ENCODE peak calls at places on chromosomes 2 and 18, in four cellular contexts. B is H1, C is GM12878, E is HCT116. F is an unnamed sample.

GRCh38 chr2:98541489-98541888 is 66.8 kb downstream of the COA5 start:
- DNase-seq in C (no peak), B (no peak), E (no peak), F (no peak)

GRCh38 chr2:172200495-172201085 is 97.9 kb upstream of the DLX2 start:
- DNase-seq in B (peak; percentile 79), E (peak; percentile 49), C (no peak), F (peak; percentile 7)

GRCh38 chr18:10089881-10090280 is 176.1 kb downstream of the VAPA start:
- DNase-seq in C (no peak), B (no peak), E (no peak), F (no peak)

GRCh38 chr2:127508621-127509034 is 17.7 kb downstream of the IWS1 start:
- DNase-seq in B (no peak), E (peak; percentile 66), C (no peak), F (peak; percentile 1)

GRCh38 chr18:38539373-38539772 is 973.8 kb upstream of the CELF4 start:
- DNase-seq in C (no peak), B (no peak), E (no peak), F (no peak)

GRCh38 chr2:55247025-55247424 is 14.5 kb downstream of the RPS27A start:
- DNase-seq in C (no peak), E (no peak), B (no peak), F (no peak)

GRCh38 chr18:79522451-79523220 is 126.9 kb downstream of the NFATC1 start:
- DNase-seq in C (no peak), E (no peak), B (peak; percentile 46), F (no peak)

GRCh38 chr18:67876866-67877265 is 360.3 kb upstream of the DSEL start:
- DNase-seq in C (no peak), E (no peak), B (no peak), F (no peak)

GRCh38 chr2:108855194-108855593 is 68.6 kb downstream of the CCDC138 start:
- DNase-seq in B (no peak), C (no peak), E (no peak), F (peak; percentile 41)

GRCh38 chr18:63775166-63775730 is at the start of gene SERPINB7:
- DNase-seq in C (no peak), B (no peak), E (peak; percentile 10), F (no peak)

GRCh38 chr2:172999641-173000387 is 75.8 kb upstream of the MAP3K20 start:
- DNase-seq in E (no peak), B (no peak), C (no peak), F (no peak)

GRCh38 chr2:237291138-237291792 is 122.7 kb downstream of the COL6A3 start:
- DNase-seq in C (no peak), E (peak; percentile 89), B (no peak), F (peak; percentile 82)

GRCh38 chr18:32093106-32093511 is 1.4 kb downstream of the RNF138 start:
- DNase-seq in B (peak; percentile 68), E (no peak), C (no peak), F (no peak)

GRCh38 chr2:241768850-241769249 is 7.8 kb upstream of the GAL3ST2 start:
- DNase-seq in E (no peak), B (no peak), C (no peak), F (no peak)

GRCh38 chr2:110747522-110748488 is 15.4 kb downstream of the ACOXL start:
- DNase-seq in E (no peak), B (no peak), C (no peak), F (peak; percentile 21)

GRCh38 chr2:137229834-137230233 is 464.5 kb downstream of the THSD7B start:
- DNase-seq in C (no peak), E (no peak), B (no peak), F (no peak)

GRCh38 chr18:26656944-26657536 is 108.7 kb upstream of the KCTD1 start:
- DNase-seq in C (no peak), E (no peak), B (peak; percentile 82), F (peak; percentile 19)
- TF ChIP-seq JUND in C (no peak), E (no peak), B (no peak), F (no peak)

GRCh38 chr18:49656098-49656591 is 94.3 kb downstream of the LIPG start:
- DNase-seq in E (peak; percentile 97), C (no peak), B (no peak), F (no peak)
- TF ChIP-seq JUND in E (peak; percentile 97), C (no peak), B (no peak), F (no peak)

DNA sequence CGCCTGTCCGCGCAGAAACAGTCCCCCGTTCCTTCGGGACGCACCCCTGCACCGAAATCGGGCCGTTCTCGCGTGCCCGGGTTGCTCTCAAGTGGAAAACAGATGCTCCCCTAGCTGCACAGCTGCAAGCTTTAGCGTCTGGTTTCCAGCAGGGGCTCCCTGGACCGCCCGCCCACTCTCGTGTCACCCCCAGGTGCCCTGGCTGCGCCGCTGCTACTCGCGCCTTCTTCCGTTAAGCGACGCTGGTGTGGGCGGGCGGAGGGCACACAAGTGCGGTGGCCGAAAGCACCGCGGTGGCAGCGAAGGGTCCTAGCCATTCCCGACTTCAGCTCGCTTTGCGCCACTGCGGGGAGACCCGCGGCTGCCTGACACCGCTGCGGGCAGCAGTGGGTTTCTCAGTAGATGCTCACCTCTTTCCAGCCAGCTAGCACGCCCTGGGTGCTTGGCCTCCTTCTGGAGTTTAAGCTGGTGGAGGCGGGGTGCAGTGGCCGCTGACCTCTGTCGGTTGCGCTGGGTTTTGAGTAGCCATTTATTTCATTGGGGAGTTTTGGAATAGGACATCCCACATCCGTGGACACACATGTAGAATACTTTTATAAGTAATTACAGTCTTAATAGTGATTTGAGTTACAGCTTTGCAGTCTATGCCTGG is 806 bp downstream of the ZNF407 start:
- DNase-seq in B (peak; percentile 72), E (peak; percentile 27), C (no peak), F (peak; percentile 36)
- TF ChIP-seq JUND in B (no peak), E (no peak), C (no peak), F (no peak)

GRCh38 chr2:151767536-151767935 is 33.3 kb upstream of the NEB start:
- DNase-seq in B (no peak), E (no peak), C (no peak), F (no peak)
- TF ChIP-seq JUND in B (no peak), E (no peak), C (no peak), F (no peak)

GRCh38 chr2:235194351-235194750 is 242.5 kb downstream of the SH3BP4 start:
- DNase-seq in B (no peak), C (no peak), E (no peak), F (no peak)
- TF ChIP-seq JUND in B (no peak), C (no peak), E (no peak), F (no peak)

GRCh38 chr2:69733338-69734039 is 8.4 kb upstream of the ANXA4 start:
- DNase-seq in C (no peak), E (no peak), B (no peak), F (no peak)
- TF ChIP-seq JUND in C (no peak), E (no peak), B (no peak), F (no peak)

DNA sequence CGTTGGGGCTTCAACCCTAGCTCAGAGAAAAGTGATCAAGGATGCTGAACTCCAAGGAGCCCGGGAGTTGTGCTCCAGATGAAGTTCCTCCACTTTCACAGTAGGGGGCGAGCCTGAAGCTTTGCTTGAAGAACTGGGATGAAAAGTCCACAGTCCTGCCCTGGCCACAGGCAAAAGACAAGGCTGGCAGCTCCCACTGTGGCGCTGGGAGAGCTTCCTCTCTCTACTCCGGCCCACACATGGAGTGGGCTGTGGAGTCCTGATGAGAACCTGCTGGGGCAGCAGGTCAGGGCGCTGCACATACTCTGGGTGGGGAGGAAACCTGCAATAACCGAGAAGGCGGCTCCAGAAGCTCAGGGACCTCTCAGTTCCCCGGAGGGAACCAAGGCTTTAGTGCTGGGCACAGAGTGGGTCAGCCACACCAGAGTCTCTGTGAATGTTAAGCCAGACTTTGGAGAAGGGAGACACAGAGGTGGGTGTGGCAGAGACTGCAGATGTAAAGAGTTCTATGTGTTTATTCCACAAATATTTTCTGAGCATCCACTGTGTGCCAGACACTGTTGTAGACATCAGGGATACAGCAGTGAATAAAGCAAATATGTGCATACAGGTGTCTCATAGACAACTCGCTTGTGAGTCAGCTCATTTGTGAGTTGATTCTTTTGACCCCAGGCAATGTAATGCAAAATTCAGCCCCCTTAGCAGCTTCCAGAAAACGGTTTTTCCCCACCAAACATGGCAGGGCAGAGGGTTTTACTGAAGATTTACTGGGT is 48.0 kb upstream of the MRPL33 start:
- DNase-seq in E (peak; percentile 62), B (peak; percentile 81), C (no peak), F (peak; percentile 55)
- TF ChIP-seq JUND in E (no peak), B (no peak), C (no peak), F (no peak)

DNA sequence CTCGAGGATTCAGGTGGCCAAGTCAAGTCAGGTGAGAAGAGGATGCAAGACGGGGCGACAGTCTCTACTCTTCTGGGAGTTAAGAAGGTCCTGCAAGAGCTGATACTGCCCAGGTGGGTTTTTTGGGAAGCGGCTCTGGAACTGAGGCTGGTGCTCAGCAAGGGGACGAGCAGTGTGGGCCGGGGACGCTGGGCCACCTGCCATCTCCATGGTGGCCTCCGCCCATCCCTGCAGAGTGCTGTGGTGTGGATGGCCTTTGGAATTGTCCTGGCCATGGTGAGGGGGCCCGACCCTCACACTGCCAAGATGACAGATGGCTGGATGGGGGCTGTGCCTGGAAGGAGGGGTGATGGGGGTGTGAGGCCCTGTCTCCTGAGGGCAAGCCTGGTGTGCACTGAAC is 34.2 kb upstream of the LDLRAD4 start:
- DNase-seq in C (no peak), E (no peak), B (no peak), F (no peak)
- TF ChIP-seq JUND in C (no peak), E (no peak), B (no peak), F (no peak)

GRCh38 chr2:238886453-238887094 is 38.7 kb downstream of the TWIST2 start:
- DNase-seq in E (no peak), B (no peak), C (no peak), F (no peak)

GRCh38 chr2:238890131-238890530 is 42.2 kb downstream of the TWIST2 start:
- DNase-seq in B (no peak), C (no peak), E (no peak), F (no peak)

GRCh38 chr2:238888781-238889180 is 40.9 kb downstream of the TWIST2 start:
- DNase-seq in E (no peak), B (no peak), C (no peak), F (no peak)

GRCh38 chr2:238884812-238885408 is 37.0 kb downstream of the TWIST2 start:
- DNase-seq in B (no peak), C (no peak), E (no peak), F (no peak)

GRCh38 chr2:238887616-238888015 is 39.7 kb downstream of the TWIST2 start:
- DNase-seq in B (no peak), C (no peak), E (no peak), F (no peak)
- TF ChIP-seq JUND in B (no peak), C (no peak), E (no peak), F (no peak)

DNA sequence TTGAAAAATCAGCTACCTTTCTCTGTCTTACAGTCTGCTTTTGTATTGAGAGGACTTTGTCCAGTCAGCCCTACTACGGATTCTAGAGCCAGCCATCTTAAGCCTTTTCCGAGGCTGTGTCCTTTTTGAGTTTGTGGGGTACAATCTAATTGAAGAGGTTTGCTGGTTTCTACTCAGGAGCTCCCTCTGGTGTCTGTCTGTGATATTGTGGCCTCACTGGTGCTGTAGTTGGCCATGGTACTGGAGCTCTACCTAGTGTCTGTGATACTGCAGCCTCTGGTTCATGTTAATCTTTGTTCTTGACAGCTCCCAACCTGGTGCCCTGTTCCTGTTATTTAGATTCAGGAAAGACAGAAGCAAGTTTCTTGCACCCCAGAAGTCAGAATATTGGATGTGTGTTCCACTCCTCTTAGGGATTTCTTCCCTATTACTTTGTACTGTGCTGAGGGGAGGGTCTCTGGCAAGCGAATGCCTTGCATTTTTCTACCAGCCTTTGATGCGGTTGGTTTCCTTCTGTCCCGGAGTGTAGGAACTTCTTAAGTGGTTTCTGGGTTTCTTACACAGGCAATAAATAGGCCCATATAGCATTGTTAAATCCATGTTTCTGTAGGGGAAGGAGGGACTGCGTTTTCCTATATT is 78.5 kb downstream of the ACSL3 start:
- DNase-seq in C (peak; percentile 45), E (peak; percentile 56), B (peak; percentile 94), F (peak; percentile 77)
- TF ChIP-seq JUND in C (no peak), E (no peak), B (no peak), F (no peak)

F was measured in T47D.